ENCODE peak calls at places on chromosome 3, in five cellular contexts. F, L, R, O and T are unnamed samples.

GRCh38 chr3:26562324-26562723 is 60.2 kb upstream of the LRRC3B start:
- DNase-seq in L (no peak), O (no peak), F (no peak), R (no peak), T (no peak)

GRCh38 chr3:46266598-46266997 is 24.3 kb downstream of the CCR3 start:
- DNase-seq in F (no peak), O (no peak), L (no peak), R (no peak), T (no peak)

GRCh38 chr3:4935347-4935746 is 43.9 kb upstream of the BHLHE40 start:
- DNase-seq in L (no peak), F (no peak), O (no peak), R (no peak), T (no peak)

GRCh38 chr3:189404036-189404435 is 227.2 kb upstream of the TP63 start:
- DNase-seq in L (no peak), O (no peak), F (no peak), R (no peak), T (no peak)

GRCh38 chr3:30940740-30941139 is 46.3 kb upstream of the GADL1 start:
- DNase-seq in O (no peak), F (no peak), R (no peak), L (no peak), T (no peak)

GRCh38 chr3:35929158-35929557 is 289.8 kb downstream of the ARPP21 start:
- DNase-seq in O (no peak), L (no peak), R (peak), F (no peak), T (no peak)

GRCh38 chr3:181250714-181251113 is 261.2 kb upstream of the DNAJC19 start:
- DNase-seq in F (no peak), L (no peak), O (no peak), R (no peak), T (no peak)

GRCh38 chr3:179663093-179663492 is 10.3 kb downstream of the USP13 start:
- DNase-seq in F (no peak), L (no peak), O (no peak), R (no peak), T (no peak)

GRCh38 chr3:1087066-1087555 is 5.7 kb upstream of the CNTN6 start:
- DNase-seq in R (no peak), F (no peak), O (no peak), L (no peak), T (no peak)

GRCh38 chr3:127959873-127960272 is 44.8 kb downstream of the KBTBD12 start:
- DNase-seq in R (peak), L (no peak), O (peak), F (peak), T (peak)

GRCh38 chr3:186487819-186488218 is 56.4 kb downstream of the CRYGS start:
- DNase-seq in R (no peak), O (peak), L (no peak), F (no peak), T (no peak)

DNA sequence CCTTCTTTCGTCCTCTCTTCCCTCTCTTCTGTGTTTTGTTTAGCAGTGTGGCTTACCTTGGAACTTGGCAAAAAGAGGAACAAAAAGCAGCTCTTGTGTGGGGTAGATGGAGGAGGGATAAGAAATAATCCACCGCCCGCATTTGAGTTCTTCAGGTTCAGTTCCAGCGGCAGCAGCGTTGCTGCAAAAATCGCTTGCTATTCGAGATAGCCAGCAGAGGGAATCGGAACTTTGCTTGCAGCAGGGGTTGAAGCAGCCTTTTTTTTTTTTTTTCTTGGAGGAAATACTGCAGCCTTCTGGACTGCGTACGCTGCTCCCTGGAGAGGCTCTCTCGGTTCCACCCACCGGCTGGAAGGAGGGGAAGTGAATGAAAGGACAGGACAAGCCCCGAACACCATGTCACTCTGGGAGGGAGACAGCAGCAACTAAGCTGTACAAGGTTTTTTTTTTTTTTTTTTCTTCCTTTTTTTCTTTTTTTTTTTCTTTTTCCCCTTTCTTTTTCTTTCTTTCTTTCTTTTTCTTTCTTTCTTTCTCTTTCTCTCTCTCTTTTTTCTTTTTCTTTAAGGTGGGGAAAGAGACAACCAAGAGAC is at the start of gene RBMS3:
- DNase-seq in F (peak), R (peak), O (peak), L (no peak), T (no peak)
- TF ChIP-seq POLR2A in F (no peak), R (no peak), O (no peak), L (no peak), T (no peak)

GRCh38 chr3:53179580-53179979 is 18.6 kb downstream of the PRKCD start:
- DNase-seq in O (no peak), R (no peak), L (no peak), F (no peak), T (no peak)

GRCh38 chr3:53181024-53181371 is 20.0 kb downstream of the PRKCD start:
- DNase-seq in F (no peak), O (no peak), L (no peak), R (no peak), T (no peak)

GRCh38 chr3:53178246-53178645 is 17.2 kb downstream of the PRKCD start:
- DNase-seq in R (no peak), L (no peak), F (no peak), O (no peak), T (no peak)

GRCh38 chr3:53181528-53181927 is 20.5 kb downstream of the PRKCD start:
- DNase-seq in R (no peak), L (no peak), F (no peak), O (no peak), T (no peak)

DNA sequence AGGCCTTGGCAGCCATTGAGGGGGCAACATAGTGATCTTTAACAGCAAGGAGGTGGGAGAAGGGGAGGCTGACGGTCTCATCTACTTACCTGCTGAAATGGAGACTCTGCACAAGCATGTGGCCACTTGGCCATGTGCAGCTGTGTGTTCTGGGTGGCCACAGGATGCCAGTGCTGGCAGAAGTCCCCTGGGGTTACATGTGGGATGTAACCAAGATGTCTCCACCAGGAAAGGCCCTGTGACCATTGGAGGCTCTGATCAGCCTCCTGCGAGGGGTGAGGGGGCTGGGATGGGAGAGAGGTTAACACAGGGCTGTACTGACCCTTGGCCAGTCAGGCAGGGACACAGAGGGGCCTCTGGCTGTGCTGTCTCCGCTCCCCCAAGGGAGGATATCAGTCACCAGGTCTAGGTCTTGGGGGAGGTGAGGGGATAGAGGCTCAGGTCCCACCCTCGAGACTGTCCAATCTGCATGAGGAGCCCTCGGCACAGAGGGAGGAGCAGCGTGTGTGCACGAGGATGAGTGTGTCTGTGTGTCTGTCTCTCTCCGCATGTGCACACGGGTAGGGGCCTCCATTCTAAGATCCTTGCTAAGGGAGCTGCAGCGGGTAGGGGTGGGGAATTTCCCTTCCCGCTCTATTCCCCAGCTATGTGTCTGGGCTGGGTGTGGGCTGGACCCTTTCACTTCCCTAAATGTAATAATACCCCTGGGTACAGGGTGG is 19.5 kb downstream of the PRKCD start:
- DNase-seq in L (no peak), O (peak), F (no peak), R (no peak), T (no peak)
- TF ChIP-seq POLR2A in L (no peak), O (no peak), F (no peak), R (no peak), T (no peak)

GRCh38 chr3:141391298-141392017 is 23.2 kb downstream of the ZBTB38 start:
- DNase-seq in F (no peak), R (no peak), L (no peak), O (no peak), T (no peak)
- TF ChIP-seq POLR2A in F (no peak), R (no peak), L (no peak), O (no peak), T (no peak)

GRCh38 chr3:197959891-197960693 is at the start of gene LMLN:
- DNase-seq in L (peak), R (peak), O (peak), F (peak), T (peak)
- TF ChIP-seq POLR2A in L (peak), R (peak), O (peak), F (no peak), T (peak)

GRCh38 chr3:129377615-129378014 is 50.8 kb downstream of the EFCAB12 start:
- DNase-seq in O (no peak), R (no peak), L (no peak), F (no peak), T (no peak)
- TF ChIP-seq POLR2A in O (no peak), R (no peak), L (no peak), F (no peak), T (no peak)